ENCODE peak calls at places on chromosome 15, in six cellular contexts. A, W, Y, H, Q and E are unnamed samples.

GRCh38 chr15:46786886-46787285 is 930.4 kb upstream of the SEMA6D start:
- DNase-seq in A (no peak), W (no peak), Y (no peak), H (no peak), Q (no peak), E (peak; percentile 1)

GRCh38 chr15:48871536-48871935 is 6.4 kb upstream of the EID1 start:
- DNase-seq in A (no peak), W (no peak), Y (no peak), H (no peak), Q (no peak), E (peak; percentile 40)

GRCh38 chr15:75904241-75904631 is 558 bp downstream of the FBXO22 start:
- DNase-seq in A (peak; percentile 18), W (no peak), Y (peak; percentile 44), H (no peak), Q (no peak), E (peak; percentile 26)

GRCh38 chr15:80396094-80396493 is 8.1 kb upstream of the ARNT2 start:
- DNase-seq in A (no peak), W (no peak), Y (no peak), H (no peak), Q (no peak), E (no peak)

GRCh38 chr15:60255390-60255789 is 142.4 kb downstream of the ANXA2 start:
- DNase-seq in A (no peak), W (no peak), Y (no peak), H (no peak), Q (no peak), E (peak; percentile 98)

GRCh38 chr15:55681631-55682030 is 61.3 kb downstream of the PRTG start:
- DNase-seq in A (no peak), W (no peak), Y (no peak), H (no peak), Q (no peak), E (no peak)

GRCh38 chr15:49110158-49110944 is 45.0 kb downstream of the COPS2 start:
- DNase-seq in A (no peak), W (no peak), Y (no peak), H (no peak), Q (peak; percentile 47), E (no peak)

GRCh38 chr15:80967451-80967850 is 22.2 kb downstream of the MESD start:
- DNase-seq in A (no peak), W (no peak), Y (no peak), H (no peak), Q (no peak), E (no peak)

GRCh38 chr15:28140062-28140461 is 40.9 kb upstream of the OCA2 start:
- DNase-seq in A (no peak), W (no peak), Y (no peak), H (no peak), Q (no peak), E (no peak)

GRCh38 chr15:22806156-22806555 is 19.7 kb downstream of the NIPA1 start:
- DNase-seq in A (no peak), W (no peak), Y (no peak), H (no peak), Q (no peak), E (no peak)

GRCh38 chr15:37099321-37100108 is 834 bp downstream of the MEIS2 start:
- DNase-seq in A (no peak), W (no peak), Y (peak; percentile 73), H (peak; percentile 56), Q (peak; percentile 48), E (peak; percentile 54)

GRCh38 chr15:66729339-66729951 is 27.4 kb downstream of the SMAD6 start:
- DNase-seq in A (no peak), W (no peak), Y (no peak), H (peak; percentile 42), Q (no peak), E (no peak)

GRCh38 chr15:66919421-66919820 is 146.0 kb upstream of the SMAD3 start:
- DNase-seq in A (no peak), W (no peak), Y (no peak), H (no peak), Q (no peak), E (no peak)

GRCh38 chr15:54388746-54389145 is 410.5 kb downstream of the UNC13C start:
- DNase-seq in A (no peak), W (no peak), Y (no peak), H (no peak), Q (no peak), E (no peak)

GRCh38 chr15:78893538-78893937 is 20.8 kb downstream of the MORF4L1 start:
- DNase-seq in A (no peak), W (no peak), Y (no peak), H (no peak), Q (no peak), E (no peak)
- H3K36me3 ChIP-seq in A (peaks cover 100% of the 10 kb centered on the region), W (peaks cover 86% of the 10 kb centered on the region), Y (no peaks in the 10 kb centered on the region), H (no peaks in the 10 kb centered on the region), Q (peaks cover 100% of the 10 kb centered on the region), E (peaks cover 13% of the 10 kb centered on the region)

DNA sequence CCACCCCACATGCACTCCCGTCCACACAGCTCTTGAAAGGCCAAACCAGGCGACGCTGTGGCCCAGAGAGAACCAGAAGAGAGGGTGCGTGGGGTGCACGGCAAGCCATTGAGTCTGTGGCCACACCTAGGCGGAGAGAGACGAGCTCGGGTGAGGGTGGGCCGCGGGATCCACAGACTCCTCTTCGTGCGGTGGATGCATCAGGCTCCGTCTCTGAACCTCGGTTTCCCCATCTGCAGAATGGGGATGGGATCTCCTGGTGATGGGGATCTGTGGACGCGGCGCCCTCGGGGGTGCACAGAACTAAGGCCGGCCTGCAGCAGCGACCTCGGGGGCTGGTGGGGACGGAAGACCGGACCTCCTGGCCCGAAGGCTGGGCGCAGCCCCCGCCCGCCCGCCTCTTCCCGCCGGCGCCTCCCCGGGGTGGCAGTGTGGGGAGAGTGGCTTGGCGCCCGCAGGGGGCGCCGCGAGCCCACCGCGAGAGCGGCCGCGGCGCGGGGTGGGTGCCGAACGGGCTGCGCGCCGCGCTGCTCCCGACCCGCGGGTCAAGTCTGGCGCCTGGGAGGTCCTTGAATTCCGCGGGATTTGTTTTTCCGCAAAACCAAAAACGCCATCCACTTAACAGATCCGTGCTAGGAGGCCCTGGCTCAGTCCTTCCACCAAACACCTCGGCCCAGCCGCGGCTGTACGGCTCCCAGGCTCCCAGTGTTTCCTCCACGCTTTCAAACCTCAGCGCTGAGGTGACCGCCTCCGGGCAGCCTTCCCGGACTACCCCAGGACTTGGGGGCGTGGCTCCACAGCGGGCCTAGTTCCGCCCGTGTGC is 13.2 kb upstream of the ADPGK start:
- DNase-seq in A (peak; percentile 33), W (no peak), Y (peak; percentile 56), H (peak; percentile 25), Q (peak; percentile 78), E (no peak)
- TF ChIP-seq CTCF in A (peak; percentile 68), W (peak; percentile 69), Y (no peak), H (no peak), Q (peak; percentile 79), E (peak; percentile 44)

GRCh38 chr15:64522226-64522823 is 61.9 kb downstream of the ZNF609 start:
- DNase-seq in A (no peak), W (no peak), Y (no peak), H (no peak), Q (no peak), E (no peak)

GRCh38 chr15:64519897-64520296 is 59.5 kb downstream of the ZNF609 start:
- DNase-seq in A (no peak), W (no peak), Y (no peak), H (no peak), Q (no peak), E (no peak)

GRCh38 chr15:64523240-64523639 is 62.9 kb downstream of the ZNF609 start:
- DNase-seq in A (no peak), W (no peak), Y (no peak), H (no peak), Q (no peak), E (no peak)

GRCh38 chr15:64521201-64521600 is 60.8 kb downstream of the ZNF609 start:
- DNase-seq in A (no peak), W (no peak), Y (no peak), H (no peak), Q (no peak), E (peak; percentile 56)

DNA sequence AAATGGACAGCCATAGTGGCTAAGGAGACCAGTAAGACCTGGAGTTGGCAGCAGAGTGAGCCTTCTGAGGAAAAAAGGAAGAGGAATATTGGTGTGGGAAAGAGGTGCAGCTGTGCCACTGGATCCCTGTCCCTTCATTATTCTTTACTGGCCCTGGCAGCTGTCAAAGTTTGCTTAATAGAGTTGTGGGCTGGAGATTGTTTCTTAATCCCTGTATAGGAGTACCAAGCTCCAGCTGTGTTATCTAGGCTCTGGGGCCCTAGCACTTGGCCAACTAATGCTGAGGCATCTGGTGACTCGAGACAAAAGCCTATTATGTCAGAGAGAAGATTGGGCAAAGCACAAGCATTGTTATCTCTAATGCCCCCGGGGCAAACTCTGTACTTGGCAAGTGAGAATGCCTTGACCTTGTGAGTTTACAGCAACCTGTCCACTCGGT is 61.4 kb downstream of the ZNF609 start:
- DNase-seq in A (no peak), W (no peak), Y (peak; percentile 85), H (no peak), Q (no peak), E (peak; percentile 87)
- H3K4me3 ChIP-seq in A (no peak overlapping the region), W (no peak overlapping the region), Y (no peak overlapping the region), H (no peak overlapping the region), Q (no peak overlapping the region), E (no peak overlapping the region)

GRCh38 chr15:43769584-43770228 is 7.1 kb downstream of the ELL3 start:
- DNase-seq in A (no peak), W (no peak), Y (peak; percentile 75), H (peak; percentile 66), Q (no peak), E (peak; percentile 63)
- H3K36me3 ChIP-seq in A (peaks cover 94% of the 10 kb centered on the region), W (peaks cover 94% of the 10 kb centered on the region), Y (no peaks in the 10 kb centered on the region), H (no peaks in the 10 kb centered on the region), Q (peaks cover 96% of the 10 kb centered on the region), E (peaks cover 35% of the 10 kb centered on the region)

DNA sequence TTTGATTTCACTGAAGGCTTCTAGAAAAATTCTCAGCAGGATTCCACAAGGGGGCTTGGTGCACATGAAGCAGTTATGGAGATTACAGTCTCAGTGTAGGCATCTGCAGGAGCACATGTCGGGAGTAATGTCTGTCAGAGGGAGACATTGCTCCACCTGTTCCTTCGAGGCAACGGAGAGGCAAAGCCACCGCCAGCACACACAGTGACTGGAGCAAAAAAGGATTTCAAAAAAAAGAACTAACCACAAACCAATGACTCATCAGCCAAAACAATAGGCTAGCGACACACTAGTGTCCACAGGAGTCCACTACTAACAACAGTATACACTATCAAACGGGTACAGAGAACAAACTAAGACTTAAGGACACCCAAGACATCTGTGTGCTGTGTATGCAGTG is 68.9 kb downstream of the NPTN start:
- DNase-seq in A (no peak), W (peak; percentile 14), Y (no peak), H (no peak), Q (no peak), E (peak; percentile 40)
- TF ChIP-seq CTCF in A (peak; percentile 12), W (no peak), Y (no peak), H (no peak), Q (no peak), E (no peak)

DNA sequence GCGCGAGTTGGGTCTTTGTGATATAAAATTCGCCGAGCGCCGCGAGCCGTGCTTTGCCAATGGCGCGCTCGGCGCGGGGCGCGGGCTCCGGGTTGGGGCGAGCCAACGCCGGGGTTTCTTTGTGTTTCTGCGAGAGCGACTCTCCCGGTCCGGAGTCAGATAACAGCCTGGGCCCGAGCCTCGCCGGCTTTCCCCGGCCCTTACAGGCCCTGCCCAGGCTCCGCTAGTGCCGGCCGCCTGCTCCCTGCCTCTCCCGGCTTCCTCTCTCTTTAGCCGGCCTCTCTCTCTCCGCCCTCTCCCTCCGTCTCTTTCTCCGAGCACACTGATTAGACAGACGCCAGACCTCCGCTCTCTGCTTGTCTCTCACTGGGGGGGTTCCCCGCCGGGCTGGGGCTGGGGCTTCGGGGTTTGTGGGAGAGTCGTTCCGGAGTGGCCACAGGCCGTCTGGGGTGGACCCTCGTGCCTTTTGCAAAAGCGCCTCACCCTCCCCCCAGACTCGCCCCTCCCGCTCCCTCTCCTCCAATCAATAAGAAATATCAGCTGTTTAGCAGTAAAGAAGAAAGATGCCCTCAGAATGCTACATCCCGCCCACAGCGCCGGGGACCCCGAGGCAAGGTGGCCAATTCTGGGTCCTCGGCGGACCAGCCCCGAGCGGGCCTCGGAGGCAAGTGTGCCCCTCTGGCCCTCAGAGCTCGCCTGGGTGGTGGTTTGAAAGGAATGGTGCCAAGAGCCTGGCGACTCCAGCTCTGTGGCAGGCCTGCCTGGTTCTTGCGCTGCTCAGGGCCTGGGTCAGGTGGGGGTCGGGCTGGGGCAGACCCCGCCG is 2.9 kb downstream of the NR2F2 start:
- DNase-seq in A (no peak), W (no peak), Y (peak; percentile 62), H (peak; percentile 48), Q (peak; percentile 78), E (no peak)
- H3K4me3 ChIP-seq in A (peak overlapping the region; percentile 77), W (peak overlapping the region; percentile 94), Y (peak overlapping the region; percentile 81), H (peak overlapping the region; percentile 46), Q (peak overlapping the region; percentile 92), E (peak overlapping the region; percentile 71)